ENCODE peak calls at places on chromosomes 16 and 17, in four cellular contexts. One of them, this sample, is unnamed.

GRCh38 chr17:77693301-77693700 is 265.2 kb upstream of the TNRC6C start:
- DNase-seq in coronary artery: peak
- DNase-seq in fibroblast of lung: no peak
- DNase-seq in neural crest cell: no peak
- DNase-seq in this sample: peak

GRCh38 chr17:17044846-17045561 is 2.7 kb downstream of the MPRIP start:
- DNase-seq in fibroblast of lung: peak
- DNase-seq in coronary artery: peak
- DNase-seq in neural crest cell: no peak
- DNase-seq in this sample: no peak

GRCh38 chr17:30808785-30809286 is 15.7 kb downstream of the CRLF3 start:
- DNase-seq in coronary artery: no peak
- DNase-seq in fibroblast of lung: no peak
- DNase-seq in neural crest cell: no peak
- DNase-seq in this sample: no peak

GRCh38 chr17:64355536-64356303 is 34.9 kb downstream of the PECAM1 start:
- DNase-seq in neural crest cell: no peak
- DNase-seq in fibroblast of lung: peak
- DNase-seq in coronary artery: no peak
- DNase-seq in this sample: no peak

GRCh38 chr16:49698416-49698815 is 157.5 kb downstream of the ZNF423 start:
- DNase-seq in coronary artery: peak
- DNase-seq in fibroblast of lung: peak
- DNase-seq in neural crest cell: no peak
- DNase-seq in this sample: no peak

GRCh38 chr17:77492446-77493237 is 351.9 kb downstream of the SEC14L1 start:
- DNase-seq in neural crest cell: no peak
- DNase-seq in fibroblast of lung: no peak
- DNase-seq in coronary artery: no peak
- DNase-seq in this sample: no peak

GRCh38 chr16:27108826-27109665 is 42.3 kb downstream of the C16orf82 start:
- DNase-seq in neural crest cell: no peak
- DNase-seq in coronary artery: peak
- DNase-seq in fibroblast of lung: no peak
- DNase-seq in this sample: peak

GRCh38 chr17:80228477-80228876 is 8.2 kb downstream of the SLC26A11 start:
- DNase-seq in fibroblast of lung: no peak
- DNase-seq in neural crest cell: no peak
- DNase-seq in coronary artery: no peak
- DNase-seq in this sample: no peak

GRCh38 chr16:66849021-66849420 is 4.8 kb downstream of the CA7 start:
- DNase-seq in fibroblast of lung: no peak
- DNase-seq in neural crest cell: no peak
- DNase-seq in coronary artery: no peak
- DNase-seq in this sample: no peak

GRCh38 chr16:75074920-75075687 is 41.5 kb downstream of the LDHD start:
- DNase-seq in fibroblast of lung: no peak
- DNase-seq in neural crest cell: no peak
- DNase-seq in coronary artery: no peak
- DNase-seq in this sample: no peak

GRCh38 chr17:79607941-79608728 is 2.7 kb downstream of the RBFOX3 start:
- DNase-seq in coronary artery: no peak
- DNase-seq in fibroblast of lung: peak
- DNase-seq in neural crest cell: peak
- DNase-seq in this sample: no peak

GRCh38 chr16:22316411-22316811 is 19.2 kb downstream of the POLR3E start:
- DNase-seq in coronary artery: peak
- DNase-seq in neural crest cell: no peak
- DNase-seq in fibroblast of lung: no peak
- DNase-seq in this sample: no peak

GRCh38 chr16:79658301-79659001 is 57.9 kb upstream of the MAF start:
- DNase-seq in fibroblast of lung: peak
- DNase-seq in coronary artery: no peak
- DNase-seq in neural crest cell: no peak
- DNase-seq in this sample: peak

GRCh38 chr16:81486555-81487061 is 42.0 kb downstream of the CMIP start:
- DNase-seq in neural crest cell: no peak
- DNase-seq in coronary artery: peak
- DNase-seq in fibroblast of lung: peak
- DNase-seq in this sample: no peak

GRCh38 chr16:19274178-19274797 is 11.2 kb upstream of the CLEC19A start:
- DNase-seq in coronary artery: no peak
- DNase-seq in neural crest cell: no peak
- DNase-seq in fibroblast of lung: no peak
- DNase-seq in this sample: no peak

GRCh38 chr17:4968916-4969550 is 1.4 kb upstream of the SPAG7 start:
- DNase-seq in coronary artery: no peak
- DNase-seq in neural crest cell: no peak
- DNase-seq in fibroblast of lung: peak
- DNase-seq in this sample: peak

GRCh38 chr16:57785385-57785784 is 16.9 kb downstream of the KIFC3 start:
- DNase-seq in neural crest cell: no peak
- DNase-seq in fibroblast of lung: no peak
- DNase-seq in coronary artery: no peak
- DNase-seq in this sample: no peak

GRCh38 chr17:35238817-35239216 is 4.1 kb upstream of the SLFN5 start:
- DNase-seq in coronary artery: no peak
- DNase-seq in neural crest cell: no peak
- DNase-seq in fibroblast of lung: peak
- DNase-seq in this sample: no peak

GRCh38 chr16:9154576-9155410 is 63.3 kb downstream of the HAPSTR1 start:
- DNase-seq in coronary artery: no peak
- DNase-seq in neural crest cell: no peak
- DNase-seq in fibroblast of lung: no peak
- DNase-seq in this sample: no peak

GRCh38 chr16:69114346-69114975 is 9.0 kb downstream of the HAS3 start:
- DNase-seq in coronary artery: no peak
- DNase-seq in fibroblast of lung: no peak
- DNase-seq in neural crest cell: no peak
- DNase-seq in this sample: no peak

GRCh38 chr17:76224321-76224852 is 15.9 kb downstream of the RNF157 start:
- DNase-seq in neural crest cell: no peak
- DNase-seq in fibroblast of lung: no peak
- DNase-seq in coronary artery: no peak
- DNase-seq in this sample: no peak

GRCh38 chr16:47928008-47928407 is 227.8 kb downstream of the ABCC12 start:
- DNase-seq in neural crest cell: no peak
- DNase-seq in fibroblast of lung: no peak
- DNase-seq in coronary artery: no peak
- DNase-seq in this sample: no peak
- TF ChIP-seq CTCF in neural crest cell: no peak
- TF ChIP-seq CTCF in fibroblast of lung: no peak
- TF ChIP-seq CTCF in coronary artery: no peak
- TF ChIP-seq CTCF in this sample: no peak

GRCh38 chr16:2962334-2963073 is 1.6 kb upstream of the KREMEN2 start:
- DNase-seq in fibroblast of lung: no peak
- DNase-seq in coronary artery: no peak
- DNase-seq in neural crest cell: no peak
- DNase-seq in this sample: no peak

GRCh38 chr16:2963074-2963610 is 933 bp upstream of the KREMEN2 start:
- DNase-seq in coronary artery: no peak
- DNase-seq in neural crest cell: no peak
- DNase-seq in fibroblast of lung: no peak
- DNase-seq in this sample: no peak

GRCh38 chr16:2966043-2966802 is 2.1 kb downstream of the KREMEN2 start:
- DNase-seq in coronary artery: no peak
- DNase-seq in neural crest cell: no peak
- DNase-seq in fibroblast of lung: no peak
- DNase-seq in this sample: peak

GRCh38 chr16:2964416-2965223 is 545 bp downstream of the KREMEN2 start:
- DNase-seq in coronary artery: no peak
- DNase-seq in fibroblast of lung: no peak
- DNase-seq in neural crest cell: peak
- DNase-seq in this sample: peak

DNA sequence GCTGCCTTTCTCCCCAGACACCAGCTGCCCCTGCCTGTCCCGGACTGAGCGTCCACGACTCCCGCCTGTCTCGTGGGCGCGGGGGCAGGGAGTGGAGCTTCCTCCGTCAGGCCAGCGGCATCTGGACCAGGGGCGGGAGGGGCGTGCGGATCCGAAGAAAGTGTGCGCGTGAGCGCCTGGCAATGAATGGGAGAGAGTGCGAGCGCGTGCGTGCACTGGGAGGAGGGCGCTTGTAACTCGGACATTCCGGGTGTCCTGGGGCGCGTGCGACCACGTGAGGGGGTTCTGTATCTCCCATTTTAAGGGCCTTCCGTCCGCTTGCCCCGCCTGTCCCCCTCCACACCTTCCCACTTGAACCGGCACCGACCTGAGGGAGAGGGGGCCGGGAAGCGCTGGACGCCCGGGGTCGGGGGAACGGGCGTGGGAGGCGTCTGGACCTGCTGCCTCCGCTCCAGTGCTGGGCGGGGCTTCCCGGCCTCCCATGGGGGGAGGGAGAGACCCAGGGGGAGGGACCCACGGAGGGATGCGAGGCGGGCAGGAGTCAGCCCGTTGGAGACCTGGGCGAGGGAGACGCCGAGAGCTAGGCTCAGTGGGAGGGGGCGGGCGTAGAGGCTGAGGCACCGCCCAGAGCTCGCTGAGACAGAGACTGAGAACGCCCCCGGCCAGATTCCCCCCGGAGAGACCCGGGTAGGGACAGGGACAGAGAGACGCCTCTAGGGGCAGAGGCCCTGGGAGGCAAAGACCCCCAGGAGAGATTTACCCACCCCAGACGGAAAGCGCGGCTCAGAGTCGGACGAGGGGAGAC is at the start of gene KREMEN2:
- DNase-seq in coronary artery: no peak
- DNase-seq in neural crest cell: peak
- DNase-seq in fibroblast of lung: no peak
- DNase-seq in this sample: peak
- TF ChIP-seq CTCF in coronary artery: no peak
- TF ChIP-seq CTCF in neural crest cell: peak
- TF ChIP-seq CTCF in fibroblast of lung: no peak
- TF ChIP-seq CTCF in this sample: no peak

GRCh38 chr16:13923703-13924298 is 3.8 kb downstream of the ERCC4 start:
- DNase-seq in fibroblast of lung: peak
- DNase-seq in neural crest cell: no peak
- DNase-seq in coronary artery: no peak
- DNase-seq in this sample: no peak

GRCh38 chr16:13921328-13921727 is 1.4 kb downstream of the ERCC4 start:
- DNase-seq in fibroblast of lung: no peak
- DNase-seq in coronary artery: no peak
- DNase-seq in neural crest cell: no peak
- DNase-seq in this sample: no peak

GRCh38 chr16:13920510-13920818 is 510 bp downstream of the ERCC4 start:
- DNase-seq in neural crest cell: no peak
- DNase-seq in coronary artery: no peak
- DNase-seq in fibroblast of lung: no peak
- DNase-seq in this sample: no peak

GRCh38 chr16:13919330-13919682 is 648 bp upstream of the ERCC4 start:
- DNase-seq in fibroblast of lung: peak
- DNase-seq in neural crest cell: no peak
- DNase-seq in coronary artery: no peak
- DNase-seq in this sample: no peak

GRCh38 chr16:13919683-13920509 is at the start of gene ERCC4:
- DNase-seq in neural crest cell: peak
- DNase-seq in coronary artery: peak
- DNase-seq in fibroblast of lung: peak
- DNase-seq in this sample: peak
- TF ChIP-seq CTCF in neural crest cell: peak
- TF ChIP-seq CTCF in coronary artery: peak
- TF ChIP-seq CTCF in fibroblast of lung: peak
- TF ChIP-seq CTCF in this sample: peak

GRCh38 chr17:66841328-66841727 is 6.4 kb downstream of the CACNG5 start:
- DNase-seq in coronary artery: no peak
- DNase-seq in fibroblast of lung: no peak
- DNase-seq in neural crest cell: no peak
- DNase-seq in this sample: no peak
- TF ChIP-seq CTCF in coronary artery: no peak
- TF ChIP-seq CTCF in fibroblast of lung: no peak
- TF ChIP-seq CTCF in neural crest cell: no peak
- TF ChIP-seq CTCF in this sample: no peak

GRCh38 chr17:15124746-15125145 is 140.4 kb downstream of the PMP22 start:
- DNase-seq in fibroblast of lung: no peak
- DNase-seq in neural crest cell: no peak
- DNase-seq in coronary artery: no peak
- DNase-seq in this sample: no peak
- TF ChIP-seq CTCF in fibroblast of lung: no peak
- TF ChIP-seq CTCF in neural crest cell: no peak
- TF ChIP-seq CTCF in coronary artery: no peak
- TF ChIP-seq CTCF in this sample: no peak

GRCh38 chr17:57462007-57462579 is 205.8 kb downstream of the MSI2 start:
- DNase-seq in coronary artery: no peak
- DNase-seq in neural crest cell: no peak
- DNase-seq in fibroblast of lung: no peak
- DNase-seq in this sample: no peak

GRCh38 chr17:57461082-57461481 is 204.8 kb downstream of the MSI2 start:
- DNase-seq in coronary artery: no peak
- DNase-seq in neural crest cell: no peak
- DNase-seq in fibroblast of lung: peak
- DNase-seq in this sample: no peak

GRCh38 chr17:57457188-57457587 is 200.9 kb downstream of the MSI2 start:
- DNase-seq in coronary artery: no peak
- DNase-seq in neural crest cell: no peak
- DNase-seq in fibroblast of lung: no peak
- DNase-seq in this sample: no peak

GRCh38 chr17:57458718-57459285 is 202.5 kb downstream of the MSI2 start:
- DNase-seq in neural crest cell: no peak
- DNase-seq in coronary artery: no peak
- DNase-seq in fibroblast of lung: no peak
- DNase-seq in this sample: no peak

GRCh38 chr17:57459286-57459915 is 203.1 kb downstream of the MSI2 start:
- DNase-seq in neural crest cell: no peak
- DNase-seq in coronary artery: no peak
- DNase-seq in fibroblast of lung: peak
- DNase-seq in this sample: no peak
- TF ChIP-seq CTCF in neural crest cell: no peak
- TF ChIP-seq CTCF in coronary artery: no peak
- TF ChIP-seq CTCF in fibroblast of lung: no peak
- TF ChIP-seq CTCF in this sample: no peak

GRCh38 chr16:29107299-29107698 is 122.4 kb downstream of the LAT start:
- DNase-seq in fibroblast of lung: no peak
- DNase-seq in coronary artery: no peak
- DNase-seq in neural crest cell: no peak
- DNase-seq in this sample: no peak
- TF ChIP-seq CTCF in fibroblast of lung: no peak
- TF ChIP-seq CTCF in coronary artery: no peak
- TF ChIP-seq CTCF in neural crest cell: no peak
- TF ChIP-seq CTCF in this sample: no peak

GRCh38 chr17:38917259-38917658 is 8.2 kb upstream of the LASP1NB start:
- DNase-seq in fibroblast of lung: no peak
- DNase-seq in neural crest cell: no peak
- DNase-seq in coronary artery: peak
- DNase-seq in this sample: no peak
- TF ChIP-seq CTCF in fibroblast of lung: no peak
- TF ChIP-seq CTCF in neural crest cell: no peak
- TF ChIP-seq CTCF in coronary artery: no peak
- TF ChIP-seq CTCF in this sample: no peak